ENCODE peak calls at places on chromosomes 4 and X, in eight cellular contexts. G is activated T-helper 1 cell treated with anti-CD3 and anti-CD28 coated beads, Interleukin-12 subunit alpha, Interleukin-12 subunit beta, Interleukin-2, Interleukin-4 antibody, amounts not matched to agents 30 ng/mL and 10 ng/mL and 1 ng/mL, durations not matched to agents 14 hours and 24 hours and 36 hours; W is Caki2; U is NCI-H146; H is kidney epithelial cell; B is HT-29; S is GM23338; E is CD4-positive, alpha-beta T cell. A is an unnamed sample.
A peak's percentile ranks its signal among the peaks of the same experiment; 100 is the strongest.

GRCh38 chr4:109701566-109702399 is 1.5 kb downstream of the CASP6 start:
- DNase-seq in E (no peak), U (peak; percentile 41), H (no peak), G (no peak), S (peak; percentile 58), B (peak; percentile 24), W (no peak), A (no peak)

GRCh38 chrX:10071451-10072163 is 85.2 kb upstream of the CLCN4 start:
- DNase-seq in G (no peak), U (no peak), S (no peak), E (no peak), B (no peak), W (no peak), H (no peak), A (no peak)

GRCh38 chr4:7547368-7548040 is 112.8 kb upstream of the PSAPL1 start:
- DNase-seq in E (no peak), U (peak; percentile 6), H (no peak), B (no peak), W (no peak), G (no peak), S (no peak), A (no peak)

GRCh38 chr4:143643399-143643798 is 57.1 kb downstream of the FREM3 start:
- DNase-seq in B (no peak), W (no peak), H (no peak), G (no peak), U (no peak), S (no peak), E (no peak), A (no peak)

GRCh38 chr4:150828159-150828558 is 186.9 kb downstream of the LRBA start:
- DNase-seq in H (no peak), E (peak; percentile 13), B (no peak), S (no peak), W (no peak), G (peak; percentile 11), U (no peak), A (peak; percentile 29)

GRCh38 chr4:141247430-141247780 is 26.7 kb downstream of the ZNF330 start:
- DNase-seq in G (no peak), H (no peak), B (no peak), U (no peak), S (no peak), E (no peak), W (no peak), A (no peak)

GRCh38 chr4:2366252-2367192 is 51.9 kb downstream of the ZFYVE28 start:
- DNase-seq in W (no peak), U (no peak), G (no peak), E (no peak), B (no peak), H (no peak), S (no peak), A (no peak)

GRCh38 chr4:166169111-166169510 is 296.1 kb downstream of the TLL1 start:
- DNase-seq in W (no peak), S (peak; percentile 56), U (no peak), H (no peak), B (peak; percentile 9), E (no peak), G (no peak), A (no peak)

GRCh38 chrX:13428055-13428786 is 108.4 kb upstream of the ATXN3L start:
- DNase-seq in S (peak; percentile 26), W (peak; percentile 88), U (peak; percentile 20), B (peak; percentile 1), G (no peak), H (no peak), E (no peak), A (no peak)

GRCh38 chr4:132344924-132345828 is 803.9 kb upstream of the PCDH10 start:
- DNase-seq in E (no peak), G (no peak), B (no peak), S (peak; percentile 6), W (no peak), U (peak; percentile 90), H (no peak), A (no peak)

GRCh38 chr4:7073526-7074390 is 5.9 kb upstream of the GRPEL1 start:
- DNase-seq in B (peak; percentile 79), U (peak; percentile 50), W (peak; percentile 43), E (no peak), S (peak; percentile 89), G (no peak), H (no peak), A (no peak)

GRCh38 chr4:125735107-125735506 is 420.4 kb downstream of the FAT4 start:
- DNase-seq in H (peak; percentile 82), U (no peak), W (peak; percentile 73), B (peak; percentile 44), E (no peak), S (peak; percentile 64), G (no peak), A (no peak)

GRCh38 chrX:49191033-49191871 is 5.1 kb upstream of the PRICKLE3 start:
- DNase-seq in U (peak; percentile 99), W (peak; percentile 100), H (peak; percentile 99), G (peak; percentile 82), B (peak; percentile 93), S (peak; percentile 96), E (peak; percentile 71), A (peak; percentile 62)

A was measured in T-helper 17 cell.